ENCODE peak calls at places on chromosomes 6 and 20, in four cellular contexts. I is IMR-90, N is mesendoderm, R is H1. Z is an unnamed sample.

GRCh38 chr20:31907046-31907445 is 36.6 kb downstream of the TTLL9 start:
- DNase-seq in N (no peak), I (no peak), R (no peak), Z (no peak)

GRCh38 chr20:48295445-48295903 is 510.2 kb upstream of the SULF2 start:
- DNase-seq in I (peak; percentile 94), R (no peak), N (peak; percentile 100), Z (peak; percentile 77)

GRCh38 chr20:48923149-48923718 is 1.7 kb downstream of the ARFGEF2 start:
- DNase-seq in N (no peak), I (no peak), R (no peak), Z (no peak)

GRCh38 chr20:25397827-25398226 is 7.2 kb upstream of the ABHD12 start:
- DNase-seq in N (no peak), R (no peak), I (peak; percentile 30), Z (no peak)

GRCh38 chr6:18269717-18270116 is 5.4 kb upstream of the DEK start:
- DNase-seq in R (no peak), N (no peak), I (no peak), Z (no peak)

GRCh38 chr6:45633272-45633908 is 255.7 kb upstream of the SUPT3H start:
- DNase-seq in N (no peak), I (no peak), R (no peak), Z (no peak)

GRCh38 chr6:108801331-108801730 is 46.9 kb upstream of the ARMC2 start:
- DNase-seq in I (no peak), R (no peak), N (no peak), Z (no peak)

GRCh38 chr20:42792052-42792451 is 397.7 kb downstream of the PTPRT start:
- DNase-seq in N (no peak), R (no peak), I (no peak), Z (no peak)

GRCh38 chr6:28683945-28684538 is 158.4 kb downstream of the GPX5 start:
- DNase-seq in R (no peak), N (peak; percentile 71), I (peak; percentile 34), Z (peak; percentile 32)

GRCh38 chr6:105045546-105045945 is 88.6 kb downstream of the LIN28B start:
- DNase-seq in I (peak; percentile 12), R (no peak), N (no peak), Z (no peak)

GRCh38 chr6:42045538-42046460 is 4.5 kb upstream of the TAF8 start:
- DNase-seq in I (peak; percentile 73), R (peak; percentile 53), N (peak; percentile 60), Z (peak; percentile 73)

GRCh38 chr6:168179702-168180382 is 100.8 kb upstream of the FRMD1 start:
- DNase-seq in N (no peak), R (peak; percentile 48), I (no peak), Z (peak; percentile 20)

GRCh38 chr20:24768977-24769675 is 179.9 kb upstream of the CST7 start:
- DNase-seq in R (no peak), N (no peak), I (no peak), Z (peak; percentile 16)

GRCh38 chr6:373031-373430 is 18.5 kb upstream of the IRF4 start:
- DNase-seq in R (no peak), I (no peak), N (no peak), Z (no peak)

GRCh38 chr6:117919775-117920492 is 12.9 kb downstream of the SLC35F1 start:
- DNase-seq in N (peak; percentile 69), I (no peak), R (peak; percentile 82), Z (peak; percentile 76)

GRCh38 chr6:30893001-30893591 is 8.8 kb downstream of the DDR1 start:
- DNase-seq in R (no peak), N (no peak), I (no peak), Z (no peak)

GRCh38 chr6:4281341-4282293 is 146.2 kb upstream of the ECI2 start:
- DNase-seq in I (peak; percentile 62), N (peak; percentile 67), R (peak; percentile 61), Z (peak; percentile 69)

GRCh38 chr6:48916523-48917050 is 546.5 kb downstream of the MMUT start:
- DNase-seq in I (no peak), R (no peak), N (no peak), Z (no peak)

GRCh38 chr6:107841265-107841650 is 17.1 kb upstream of the SCML4 start:
- DNase-seq in N (no peak), I (no peak), R (peak; percentile 8), Z (no peak)

GRCh38 chr20:45300961-45301360 is 5.7 kb upstream of the RBPJL start:
- DNase-seq in R (peak; percentile 79), N (peak; percentile 95), I (peak; percentile 19), Z (peak; percentile 90)

GRCh38 chr6:68710496-68710895 is 75.4 kb downstream of the ADGRB3 start:
- DNase-seq in N (no peak), R (no peak), I (no peak), Z (no peak)

GRCh38 chr6:11323666-11324452 is 91.4 kb upstream of the NEDD9 start:
- DNase-seq in I (no peak), R (no peak), N (no peak), Z (no peak)

GRCh38 chr6:151847064-151847463 is 39.6 kb downstream of the ESR1 start:
- DNase-seq in N (peak; percentile 70), R (peak; percentile 55), I (peak; percentile 4), Z (peak; percentile 58)

GRCh38 chr6:53426544-53427270 is 78.0 kb upstream of the ELOVL5 start:
- DNase-seq in N (no peak), I (no peak), R (no peak), Z (no peak)

GRCh38 chr6:11714116-11714797 is 64.3 kb downstream of the ADTRP start:
- DNase-seq in N (no peak), R (no peak), I (no peak), Z (no peak)

GRCh38 chr6:169669889-169670288 is 31.9 kb downstream of the WDR27 start:
- DNase-seq in I (peak; percentile 32), R (no peak), N (no peak), Z (no peak)

DNA sequence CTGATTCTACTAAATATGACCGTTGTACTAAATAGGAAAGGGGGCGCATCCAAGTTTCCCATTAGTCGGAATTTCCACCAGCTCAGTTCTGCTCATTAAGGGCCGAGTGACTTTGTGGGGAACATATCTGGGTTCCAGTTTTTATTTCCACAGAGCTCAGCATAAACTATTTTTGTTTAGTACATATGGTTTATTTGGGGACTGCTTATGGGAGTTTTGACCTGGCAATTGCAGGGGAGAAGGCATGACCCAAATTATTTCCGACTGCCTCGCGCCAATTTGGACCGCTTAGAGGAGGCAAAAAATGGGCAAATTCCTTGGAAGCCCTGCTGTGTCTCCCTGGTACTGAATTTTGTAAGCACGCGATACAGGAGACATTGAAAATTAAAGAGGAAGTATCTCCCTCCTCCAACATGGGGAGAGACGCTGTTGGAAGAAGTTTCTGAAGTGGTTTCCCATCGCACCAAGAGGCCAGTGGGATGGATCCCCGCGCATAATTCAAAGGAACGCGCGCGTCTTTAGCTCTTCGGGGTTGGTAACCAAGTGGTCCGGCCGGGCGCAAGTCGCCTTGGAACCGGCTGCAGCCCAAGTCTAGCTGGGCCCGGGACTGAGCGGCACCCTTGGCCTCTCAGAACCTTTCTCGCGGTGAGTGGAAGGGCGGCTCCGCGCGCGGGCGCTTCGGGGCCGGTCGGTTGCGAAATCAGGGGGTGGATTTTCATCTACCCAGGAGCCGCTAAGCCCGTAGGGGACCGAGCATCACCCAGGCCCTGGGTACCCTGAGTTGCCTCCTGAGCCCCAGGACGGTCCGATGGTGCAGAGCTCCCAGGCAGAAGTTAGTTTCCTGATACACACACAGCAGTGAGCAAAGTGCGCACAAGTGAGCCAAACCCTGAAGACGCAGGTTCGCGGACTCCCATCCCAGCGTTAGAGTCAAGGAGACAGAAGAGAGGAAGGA is 6.3 kb downstream of the NKX2-2 start:
- DNase-seq in N (no peak), R (peak; percentile 49), I (no peak), Z (no peak)
- H4K5ac ChIP-seq in N (no peak overlapping the region), R (no peak overlapping the region), I (no peak overlapping the region), Z (no peak overlapping the region)

GRCh38 chr6:125189494-125189893 is 35.9 kb downstream of the TPD52L1 start:
- DNase-seq in R (no peak), I (no peak), N (no peak), Z (no peak)
- H4K5ac ChIP-seq in R (no peak overlapping the region), I (no peak overlapping the region), N (no peak overlapping the region), Z (no peak overlapping the region)

GRCh38 chr6:138863331-138863730 is 67.4 kb downstream of the ECT2L start:
- DNase-seq in R (no peak), I (no peak), N (no peak), Z (no peak)
- H4K5ac ChIP-seq in R (no peak overlapping the region), I (no peak overlapping the region), N (no peak overlapping the region), Z (no peak overlapping the region)

DNA sequence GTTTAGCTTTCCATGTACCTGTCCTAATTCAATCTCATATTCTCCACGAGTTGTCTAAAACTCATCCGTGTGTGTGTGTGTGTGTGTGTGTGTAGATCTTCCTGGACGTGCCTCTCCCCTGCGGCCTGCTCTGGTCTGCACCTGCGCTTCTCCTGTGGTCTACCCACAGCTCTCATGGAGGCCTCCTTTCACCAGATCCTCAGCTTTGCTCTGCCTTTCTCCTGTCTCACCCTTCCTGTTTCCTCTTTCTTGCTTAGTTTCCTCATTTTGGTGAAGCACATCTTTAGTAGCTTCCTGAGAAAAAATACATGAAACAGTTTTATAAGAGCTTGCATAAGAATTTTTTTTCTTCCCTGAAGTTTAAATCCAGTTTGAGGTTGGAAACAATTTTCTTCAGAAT is 18.1 kb downstream of the SLX4IP start:
- DNase-seq in I (no peak), R (no peak), N (no peak), Z (no peak)
- H4K5ac ChIP-seq in I (no peak overlapping the region), R (no peak overlapping the region), N (no peak overlapping the region), Z (no peak overlapping the region)

GRCh38 chr6:55497694-55498093 is 81.3 kb downstream of the HMGCLL1 start:
- DNase-seq in I (no peak), R (no peak), N (peak; percentile 22), Z (no peak)
- H4K5ac ChIP-seq in I (no peak overlapping the region), R (no peak overlapping the region), N (no peak overlapping the region), Z (no peak overlapping the region)